ENCODE peak calls at places on chromosomes 5 and 9, in nine cellular contexts. One of them, this sample, is unnamed.

GRCh38 chr5:141834331-141834730 is 43.9 kb downstream of the PCDH1 start:
- DNase-seq in non-pigmented ciliary epithelial cell: no peak
- DNase-seq in HCEC 1CT: no peak
- DNase-seq in epithelial cell of esophagus: no peak
- DNase-seq in KBM-7: no peak
- DNase-seq in endothelial cell: no peak
- DNase-seq in AG08395: no peak
- DNase-seq in body of pancreas: no peak
- DNase-seq in anterior cingulate cortex: no peak
- DNase-seq in this sample: no peak

GRCh38 chr5:90982576-90982975 is 400.5 kb downstream of the ARRDC3 start:
- DNase-seq in non-pigmented ciliary epithelial cell: no peak
- DNase-seq in HCEC 1CT: peak
- DNase-seq in epithelial cell of esophagus: no peak
- DNase-seq in KBM-7: no peak
- DNase-seq in endothelial cell: no peak
- DNase-seq in AG08395: no peak
- DNase-seq in body of pancreas: no peak
- DNase-seq in anterior cingulate cortex: no peak
- DNase-seq in this sample: no peak

GRCh38 chr9:99905833-99906402 is 536 bp upstream of the STX17 start:
- DNase-seq in non-pigmented ciliary epithelial cell: no peak
- DNase-seq in HCEC 1CT: no peak
- DNase-seq in epithelial cell of esophagus: peak
- DNase-seq in KBM-7: no peak
- DNase-seq in endothelial cell: no peak
- DNase-seq in AG08395: no peak
- DNase-seq in body of pancreas: peak
- DNase-seq in anterior cingulate cortex: no peak
- DNase-seq in this sample: no peak

GRCh38 chr9:105425817-105426433 is 21.9 kb upstream of the FSD1L start:
- DNase-seq in non-pigmented ciliary epithelial cell: no peak
- DNase-seq in HCEC 1CT: peak
- DNase-seq in epithelial cell of esophagus: peak
- DNase-seq in KBM-7: peak
- DNase-seq in endothelial cell: no peak
- DNase-seq in AG08395: peak
- DNase-seq in body of pancreas: no peak
- DNase-seq in anterior cingulate cortex: no peak
- DNase-seq in this sample: no peak

GRCh38 chr9:88270398-88270797 is 117.8 kb upstream of the SPIN1 start:
- DNase-seq in non-pigmented ciliary epithelial cell: no peak
- DNase-seq in HCEC 1CT: no peak
- DNase-seq in epithelial cell of esophagus: no peak
- DNase-seq in KBM-7: no peak
- DNase-seq in endothelial cell: no peak
- DNase-seq in AG08395: no peak
- DNase-seq in body of pancreas: no peak
- DNase-seq in anterior cingulate cortex: no peak
- DNase-seq in this sample: no peak

GRCh38 chr9:81082251-81082650 is 607.1 kb downstream of the TLE1 start:
- DNase-seq in non-pigmented ciliary epithelial cell: no peak
- DNase-seq in HCEC 1CT: peak
- DNase-seq in epithelial cell of esophagus: no peak
- DNase-seq in KBM-7: no peak
- DNase-seq in endothelial cell: no peak
- DNase-seq in AG08395: peak
- DNase-seq in body of pancreas: no peak
- DNase-seq in anterior cingulate cortex: no peak
- DNase-seq in this sample: peak

GRCh38 chr9:92001244-92001643 is 51.2 kb upstream of the ROR2 start:
- DNase-seq in non-pigmented ciliary epithelial cell: no peak
- DNase-seq in HCEC 1CT: peak
- DNase-seq in epithelial cell of esophagus: peak
- DNase-seq in KBM-7: no peak
- DNase-seq in endothelial cell: no peak
- DNase-seq in AG08395: peak
- DNase-seq in body of pancreas: no peak
- DNase-seq in anterior cingulate cortex: no peak
- DNase-seq in this sample: no peak

GRCh38 chr9:137240321-137240840 is 706 bp upstream of the TUBB4B start:
- DNase-seq in non-pigmented ciliary epithelial cell: no peak
- DNase-seq in HCEC 1CT: peak
- DNase-seq in epithelial cell of esophagus: peak
- DNase-seq in KBM-7: no peak
- DNase-seq in endothelial cell: peak
- DNase-seq in AG08395: peak
- DNase-seq in body of pancreas: peak
- DNase-seq in anterior cingulate cortex: peak
- DNase-seq in this sample: peak

GRCh38 chr5:166166071-166166470 is 2125.4 kb upstream of the WWC1 start:
- DNase-seq in non-pigmented ciliary epithelial cell: no peak
- DNase-seq in HCEC 1CT: no peak
- DNase-seq in epithelial cell of esophagus: no peak
- DNase-seq in KBM-7: no peak
- DNase-seq in endothelial cell: no peak
- DNase-seq in AG08395: no peak
- DNase-seq in body of pancreas: no peak
- DNase-seq in anterior cingulate cortex: no peak
- DNase-seq in this sample: no peak

GRCh38 chr5:337565-338130 is 16.1 kb downstream of the AHRR start:
- DNase-seq in non-pigmented ciliary epithelial cell: no peak
- DNase-seq in HCEC 1CT: peak
- DNase-seq in epithelial cell of esophagus: peak
- DNase-seq in KBM-7: peak
- DNase-seq in endothelial cell: peak
- DNase-seq in AG08395: no peak
- DNase-seq in body of pancreas: no peak
- DNase-seq in anterior cingulate cortex: no peak
- DNase-seq in this sample: no peak

This sample was measured in HS-5.